ENCODE peak calls at places on chromosomes 2 and 18, in nine cellular contexts. F is stimulated activated naive CD8-positive, alpha-beta T cell treated with anti-CD3 and anti-CD28 coated beads, Interleukin-15, amount 100 ng/mL, for 72 hours; V is CD8-positive, alpha-beta T cell; U is A549; R is neural crest cell; S is kidney tubule cell; A is NB4; I is GM12864; H is M059J. X is an unnamed sample.

GRCh38 chr2:201707753-201708152 is 9.3 kb upstream of the MPP4 start:
- DNase-seq in H (peak), F (no peak), U (peak), S (no peak), V (no peak), A (no peak), I (no peak), R (no peak), X (no peak)

GRCh38 chr2:205077159-205077558 is 531.9 kb downstream of the PARD3B start:
- DNase-seq in R (no peak), F (no peak), S (no peak), V (no peak), U (no peak), A (no peak), I (no peak), H (peak), X (no peak)

GRCh38 chr2:120684225-120684624 is 51.4 kb upstream of the GLI2 start:
- DNase-seq in F (no peak), U (no peak), A (no peak), H (no peak), I (no peak), V (no peak), S (no peak), R (no peak), X (no peak)

GRCh38 chr18:50151876-50152275 is 43.1 kb downstream of the MYO5B start:
- DNase-seq in V (no peak), U (no peak), H (peak), S (peak), F (no peak), I (no peak), A (no peak), R (no peak), X (no peak)

GRCh38 chr2:41722668-41723369 is 325.0 kb upstream of the PKDCC start:
- DNase-seq in U (no peak), H (peak), V (no peak), S (peak), F (no peak), A (no peak), I (no peak), R (no peak), X (no peak)

GRCh38 chr2:144086965-144087364 is 433.0 kb downstream of the ZEB2 start:
- DNase-seq in I (no peak), R (no peak), H (peak), U (no peak), V (no peak), F (no peak), S (peak), A (peak), X (no peak)

GRCh38 chr2:204550738-204551137 is 5.5 kb downstream of the PARD3B start:
- DNase-seq in V (no peak), R (no peak), A (no peak), U (no peak), F (no peak), H (peak), S (peak), I (no peak), X (no peak)

GRCh38 chr2:198499539-198499938 is 695.1 kb downstream of the PLCL1 start:
- DNase-seq in V (no peak), I (no peak), R (no peak), U (no peak), A (peak), H (no peak), F (no peak), S (no peak), X (no peak)

GRCh38 chr2:138010890-138011289 is 46.6 kb downstream of the HNMT start:
- DNase-seq in A (no peak), I (no peak), V (no peak), F (no peak), R (no peak), S (no peak), U (no peak), H (no peak), X (no peak)

GRCh38 chr2:224927671-224928173 is 114.5 kb downstream of the DOCK10 start:
- DNase-seq in H (no peak), A (peak), I (no peak), R (no peak), V (peak), U (peak), S (peak), F (peak), X (peak)

X was measured in T-helper 22 cell.